ENCODE peak calls at places on chromosomes 6 and 20, in ten cellular contexts. V is CMK; O is HT1080; W is non-pigmented ciliary epithelial cell; Z is Calu3; D is stimulated activated CD4-positive, alpha-beta T cell treated with anti-CD3 and anti-CD28 coated beads, Interleukin-1b, Interleukin-23, amount 100 ng/mL, for 1 hour; Q is Right ventricle myocardium superior; I is heart right ventricle; T is effector memory CD4-positive, alpha-beta T cell; E is CD8-positive, alpha-beta memory T cell. N is an unnamed sample.
A peak's percentile ranks its signal among the peaks of the same experiment; 100 is the strongest.

GRCh38 chr6:2695464-2696095 is 55.1 kb downstream of the MYLK4 start:
- DNase-seq in Z (no peak), O (peak; percentile 17), I (no peak), W (no peak), V (no peak), Q (no peak), T (no peak), E (no peak), D (no peak), N (no peak)

GRCh38 chr6:38404900-38405556 is 234.7 kb downstream of the BTBD9 start:
- DNase-seq in T (no peak), Z (peak; percentile 16), V (no peak), E (no peak), Q (no peak), I (no peak), D (no peak), O (no peak), W (no peak), N (no peak)

GRCh38 chr6:161191671-161192070 is 82.2 kb downstream of the AGPAT4 start:
- DNase-seq in W (no peak), Q (no peak), E (no peak), D (no peak), I (no peak), Z (no peak), O (no peak), V (no peak), T (no peak), N (no peak)

GRCh38 chr6:82818727-82819126 is 246.9 kb downstream of the UBE3D start:
- DNase-seq in I (no peak), T (no peak), D (no peak), Z (no peak), O (peak; percentile 77), V (no peak), E (no peak), W (peak; percentile 13), Q (no peak), N (no peak)

GRCh38 chr6:112268011-112268410 is 13.6 kb upstream of the LAMA4 start:
- DNase-seq in D (no peak), Q (no peak), V (no peak), O (no peak), W (no peak), T (no peak), E (no peak), I (no peak), Z (no peak), N (no peak)

GRCh38 chr20:60543598-60543997 is 585.4 kb downstream of the CDH26 start:
- DNase-seq in D (no peak), E (no peak), W (no peak), Z (no peak), V (no peak), T (no peak), Q (no peak), I (no peak), O (no peak), N (no peak)

GRCh38 chr6:130482645-130483390 is 117.0 kb downstream of the TMEM200A start:
- DNase-seq in W (peak; percentile 79), Q (no peak), I (no peak), O (peak; percentile 67), Z (no peak), E (no peak), D (no peak), T (no peak), V (no peak), N (no peak)

GRCh38 chr6:2133718-2134310 is 111.6 kb downstream of the GMDS start:
- DNase-seq in V (no peak), Q (no peak), Z (no peak), T (no peak), D (no peak), W (no peak), O (no peak), E (no peak), I (no peak), N (no peak)

GRCh38 chr6:101001012-101001411 is 119.9 kb upstream of the ASCC3 start:
- DNase-seq in O (no peak), Z (no peak), W (no peak), Q (no peak), T (no peak), E (no peak), V (no peak), D (no peak), I (no peak), N (no peak)

GRCh38 chr6:105209950-105210706 is 30.3 kb upstream of the POPDC3 start:
- DNase-seq in I (no peak), T (no peak), E (no peak), O (peak; percentile 94), Q (no peak), V (no peak), W (no peak), Z (peak; percentile 20), D (no peak), N (no peak)

GRCh38 chr20:42484790-42485365 is 704.8 kb downstream of the PTPRT start:
- DNase-seq in D (no peak), I (no peak), E (no peak), Z (no peak), V (no peak), Q (no peak), W (no peak), O (no peak), T (no peak), N (no peak)

GRCh38 chr6:118294906-118295305 is 253.2 kb upstream of the PLN start:
- DNase-seq in D (no peak), W (no peak), I (no peak), Z (no peak), T (no peak), E (no peak), Q (no peak), V (no peak), O (no peak), N (no peak)

GRCh38 chr20:48196006-48196405 is 410.7 kb upstream of the SULF2 start:
- DNase-seq in E (no peak), D (no peak), I (no peak), V (no peak), O (no peak), W (no peak), T (no peak), Z (no peak), Q (no peak), N (no peak)

GRCh38 chr6:125258651-125259353 is 43.0 kb downstream of the HDDC2 start:
- DNase-seq in I (no peak), W (no peak), Z (no peak), D (no peak), Q (no peak), T (no peak), O (no peak), E (no peak), V (no peak), N (no peak)

GRCh38 chr6:21586760-21587181 is 6.8 kb upstream of the SOX4 start:
- DNase-seq in T (no peak), D (no peak), Z (peak; percentile 57), O (no peak), E (no peak), V (no peak), I (peak; percentile 47), Q (no peak), W (no peak), N (no peak)

GRCh38 chr6:124964084-124964763 is 2.0 kb downstream of the RNF217 start:
- DNase-seq in E (no peak), O (no peak), T (no peak), V (no peak), I (no peak), Q (no peak), D (no peak), Z (no peak), W (no peak), N (no peak)

GRCh38 chr6:26268659-26269402 is 96.2 kb upstream of the BTN3A2 start:
- DNase-seq in T (no peak), D (no peak), Z (peak; percentile 76), Q (no peak), V (no peak), O (peak; percentile 47), I (no peak), W (no peak), E (no peak), N (no peak)

GRCh38 chr20:43975096-43975768 is 60.6 kb downstream of the TOX2 start:
- DNase-seq in E (no peak), W (peak; percentile 69), O (peak; percentile 92), D (no peak), V (no peak), Z (peak; percentile 49), I (no peak), Q (no peak), T (no peak), N (no peak)

GRCh38 chr6:47349931-47350330 is 40.2 kb upstream of the TNFRSF21 start:
- DNase-seq in I (no peak), Q (no peak), T (no peak), E (no peak), W (no peak), V (no peak), Z (no peak), O (no peak), D (no peak), N (no peak)

GRCh38 chr20:33993800-33994623 is at the start of gene RALY:
- DNase-seq in Z (peak; percentile 91), I (peak; percentile 88), D (peak; percentile 51), O (peak; percentile 76), Q (peak; percentile 93), E (peak; percentile 75), V (peak; percentile 49), T (peak; percentile 73), W (no peak), N (peak; percentile 76)

GRCh38 chr6:11363881-11364576 is 131.6 kb upstream of the NEDD9 start:
- DNase-seq in D (peak; percentile 42), E (no peak), Q (no peak), W (no peak), I (no peak), T (peak; percentile 7), O (no peak), Z (no peak), V (no peak), N (no peak)

GRCh38 chr6:32108094-32108627 is 977 bp downstream of the TNXB start:
- DNase-seq in W (no peak), Z (no peak), T (no peak), V (no peak), I (peak; percentile 72), E (no peak), Q (peak; percentile 83), D (no peak), O (no peak), N (no peak)

GRCh38 chr6:22240025-22240424 is 56.8 kb downstream of the PRL start:
- DNase-seq in Z (no peak), V (no peak), D (no peak), Q (no peak), W (no peak), I (no peak), E (no peak), O (no peak), T (no peak), N (no peak)

GRCh38 chr6:21856096-21856825 is 262.7 kb downstream of the SOX4 start:
- DNase-seq in E (no peak), O (peak; percentile 48), Q (no peak), W (peak; percentile 74), D (no peak), Z (no peak), V (no peak), T (no peak), I (no peak), N (no peak)

GRCh38 chr6:117206522-117206921 is 58.8 kb upstream of the VGLL2 start:
- DNase-seq in O (no peak), V (no peak), E (no peak), W (no peak), D (no peak), Q (no peak), I (no peak), T (no peak), Z (no peak), N (no peak)

GRCh38 chr20:45993197-45993951 is 15.3 kb upstream of the MMP9 start:
- DNase-seq in W (no peak), O (peak; percentile 92), Q (peak; percentile 24), I (no peak), Z (peak; percentile 94), T (no peak), V (no peak), D (no peak), E (no peak), N (no peak)

GRCh38 chr6:19327684-19328083 is 509.5 kb upstream of the ID4 start:
- DNase-seq in O (no peak), W (no peak), Q (no peak), Z (no peak), V (no peak), T (no peak), I (no peak), D (no peak), E (no peak), N (no peak)

GRCh38 chr6:166775180-166775922 is 148.3 kb upstream of the RPS6KA2 start:
- DNase-seq in Z (peak; percentile 55), V (peak; percentile 51), T (peak; percentile 38), D (no peak), O (peak; percentile 38), I (no peak), W (peak; percentile 32), E (peak; percentile 40), Q (no peak), N (peak; percentile 64)